ENCODE peak calls at places on chromosome 9, in four cellular contexts. One of them, this sample, is unnamed.

GRCh38 chr9:95580812-95581761 is 64.3 kb upstream of the PTCH1 start:
- DNase-seq in GM23338: no peak
- DNase-seq in HepG2: no peak
- DNase-seq in GM12878: no peak
- DNase-seq in this sample: no peak

GRCh38 chr9:114004221-114004716 is 73.8 kb downstream of the AMBP start:
- DNase-seq in GM23338: no peak
- DNase-seq in HepG2: no peak
- DNase-seq in GM12878: no peak
- DNase-seq in this sample: no peak

GRCh38 chr9:135301271-135302263 is 178.0 kb upstream of the PPP1R26 start:
- DNase-seq in HepG2: no peak
- DNase-seq in GM23338: no peak
- DNase-seq in GM12878: no peak
- DNase-seq in this sample: no peak

GRCh38 chr9:112443200-112443599 is 43.4 kb upstream of the KIAA1958 start:
- DNase-seq in GM23338: peak
- DNase-seq in GM12878: no peak
- DNase-seq in HepG2: peak
- DNase-seq in this sample: no peak

GRCh38 chr9:112355305-112355953 is 22.0 kb upstream of the PTBP3 start:
- DNase-seq in GM23338: no peak
- DNase-seq in HepG2: no peak
- DNase-seq in GM12878: no peak
- DNase-seq in this sample: no peak

GRCh38 chr9:133125706-133126696 is 5.0 kb upstream of the RALGDS start:
- DNase-seq in GM23338: no peak
- DNase-seq in GM12878: no peak
- DNase-seq in HepG2: no peak
- DNase-seq in this sample: no peak

GRCh38 chr9:99593621-99594020 is 228.1 kb upstream of the NR4A3 start:
- DNase-seq in GM12878: no peak
- DNase-seq in GM23338: no peak
- DNase-seq in HepG2: no peak
- DNase-seq in this sample: no peak

GRCh38 chr9:132516911-132517310 is 65.5 kb upstream of the BARHL1 start:
- DNase-seq in GM12878: no peak
- DNase-seq in HepG2: no peak
- DNase-seq in GM23338: no peak
- DNase-seq in this sample: no peak

GRCh38 chr9:78441822-78442431 is 145.0 kb downstream of the PSAT1 start:
- DNase-seq in GM12878: no peak
- DNase-seq in HepG2: no peak
- DNase-seq in GM23338: no peak
- DNase-seq in this sample: no peak

GRCh38 chr9:89021154-89021803 is 30.0 kb downstream of the S1PR3 start:
- DNase-seq in GM23338: no peak
- DNase-seq in GM12878: no peak
- DNase-seq in HepG2: no peak
- DNase-seq in this sample: no peak

GRCh38 chr9:29290519-29290918 is 1717.2 kb upstream of the C9orf72 start:
- DNase-seq in GM12878: no peak
- DNase-seq in HepG2: no peak
- DNase-seq in GM23338: no peak
- DNase-seq in this sample: no peak

GRCh38 chr9:114388764-114389375 is 1.1 kb upstream of the AKNA start:
- DNase-seq in GM23338: no peak
- DNase-seq in HepG2: no peak
- DNase-seq in GM12878: no peak
- DNase-seq in this sample: no peak

GRCh38 chr9:97480749-97481148 is 20.7 kb upstream of the TMOD1 start:
- DNase-seq in HepG2: no peak
- DNase-seq in GM23338: no peak
- DNase-seq in GM12878: no peak
- DNase-seq in this sample: no peak
- TF ChIP-seq JUNB in HepG2: no peak
- TF ChIP-seq JUNB in GM23338: no peak
- TF ChIP-seq JUNB in GM12878: no peak
- TF ChIP-seq JUNB in this sample: no peak

GRCh38 chr9:85884236-85884635 is 56.7 kb upstream of the NAA35 start:
- DNase-seq in HepG2: no peak
- DNase-seq in GM23338: no peak
- DNase-seq in GM12878: no peak
- DNase-seq in this sample: no peak
- H2AFZ ChIP-seq in HepG2: no peak
- H2AFZ ChIP-seq in GM23338: no peak
- H2AFZ ChIP-seq in GM12878: no peak
- H2AFZ ChIP-seq in this sample: no peak

DNA sequence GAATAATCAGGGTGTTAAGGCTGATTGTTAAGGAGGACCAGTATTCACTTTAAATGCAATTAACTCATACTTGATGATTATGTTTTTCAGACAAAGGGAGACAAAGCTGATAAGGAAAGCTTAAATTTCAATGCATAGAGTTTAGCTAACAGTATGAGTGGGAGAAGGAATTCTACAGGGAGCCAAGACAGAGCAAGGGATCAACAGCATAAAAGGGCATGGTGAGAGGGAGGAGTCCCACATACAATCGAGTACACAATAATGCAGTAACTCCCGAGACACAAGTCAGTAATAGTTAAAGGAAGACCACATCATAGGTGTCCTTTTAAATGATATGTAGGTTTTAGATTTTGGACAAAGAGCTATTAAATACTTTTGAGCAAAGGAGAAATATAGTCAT is 191.7 kb upstream of the PTPRD start:
- DNase-seq in HepG2: no peak
- DNase-seq in GM23338: no peak
- DNase-seq in GM12878: no peak
- DNase-seq in this sample: no peak
- TF ChIP-seq JUNB in HepG2: no peak
- TF ChIP-seq JUNB in GM23338: no peak
- TF ChIP-seq JUNB in GM12878: no peak
- TF ChIP-seq JUNB in this sample: no peak

DNA sequence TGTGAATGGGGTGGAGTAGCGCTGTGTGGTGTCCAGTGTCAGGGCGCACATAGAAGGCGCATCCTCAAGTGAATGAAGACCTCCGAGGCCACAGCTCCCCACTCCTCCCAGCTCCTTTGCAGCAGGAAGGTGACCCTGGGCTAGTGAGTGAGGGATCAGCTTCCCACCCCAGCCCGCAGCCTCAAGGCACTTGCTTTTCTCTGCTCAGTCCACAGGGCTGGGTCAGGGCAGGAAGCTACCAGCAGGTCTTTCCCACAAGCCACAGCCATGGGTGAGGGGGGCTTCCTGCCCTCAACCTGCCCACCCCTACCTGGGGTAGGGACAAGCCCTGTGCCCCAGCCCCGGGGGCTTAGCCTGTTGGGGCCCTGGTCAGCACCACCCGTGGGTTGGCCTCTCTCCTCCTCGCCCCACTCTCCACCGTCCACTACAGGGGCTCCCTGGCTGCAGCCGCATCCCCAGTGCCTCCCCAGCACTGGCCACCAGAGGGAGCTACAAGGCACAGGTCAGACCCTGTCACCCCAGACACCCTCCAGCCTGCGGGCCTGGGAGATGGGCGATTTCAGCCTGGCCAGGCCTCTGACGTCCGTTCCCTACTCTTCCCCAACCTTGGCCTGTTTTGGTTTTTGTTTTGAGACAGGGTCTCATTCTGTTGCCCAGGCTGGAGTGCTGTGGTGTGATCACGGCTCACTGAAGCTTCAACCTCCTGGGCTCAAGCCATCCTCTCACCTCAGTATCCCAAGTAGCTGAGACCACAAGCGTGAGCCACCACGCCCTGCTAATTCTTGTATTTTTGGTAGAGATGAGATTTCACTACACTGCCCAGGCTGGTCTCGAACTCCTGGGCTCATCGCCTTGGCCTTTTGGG is 1.3 kb upstream of the ABCA2 start:
- DNase-seq in HepG2: peak
- DNase-seq in GM12878: no peak
- DNase-seq in GM23338: peak
- DNase-seq in this sample: peak
- H2AFZ ChIP-seq in HepG2: no peak
- H2AFZ ChIP-seq in GM12878: no peak
- H2AFZ ChIP-seq in GM23338: peak
- H2AFZ ChIP-seq in this sample: peak

DNA sequence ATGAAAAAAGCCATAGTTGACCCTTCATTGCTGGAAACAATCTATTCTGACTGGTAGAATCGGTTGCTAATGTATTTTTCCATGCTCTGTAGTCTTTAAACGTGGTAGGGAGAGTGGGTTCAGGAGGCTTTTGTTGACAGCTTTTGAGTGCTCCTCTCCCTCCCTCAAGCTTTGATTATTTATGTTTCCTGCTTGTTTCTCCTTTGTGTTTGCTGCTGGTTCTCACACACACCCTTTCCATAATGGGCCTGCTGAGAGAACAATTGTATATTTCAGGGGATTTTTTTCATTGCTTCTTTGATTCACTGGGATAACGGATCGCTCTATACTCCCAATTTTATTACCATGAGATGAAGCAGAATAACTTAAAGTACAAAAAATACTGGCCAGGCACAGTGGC is 66.7 kb downstream of the USP20 start:
- DNase-seq in HepG2: no peak
- DNase-seq in GM12878: no peak
- DNase-seq in GM23338: no peak
- DNase-seq in this sample: no peak
- TF ChIP-seq JUNB in HepG2: no peak
- TF ChIP-seq JUNB in GM12878: no peak
- TF ChIP-seq JUNB in GM23338: no peak
- TF ChIP-seq JUNB in this sample: no peak

GRCh38 chr9:92952861-92953620 is 5.7 kb downstream of the FGD3 start:
- DNase-seq in GM23338: no peak
- DNase-seq in GM12878: no peak
- DNase-seq in HepG2: no peak
- DNase-seq in this sample: no peak
- H2AFZ ChIP-seq in GM23338: no peak
- H2AFZ ChIP-seq in GM12878: no peak
- H2AFZ ChIP-seq in HepG2: no peak
- H2AFZ ChIP-seq in this sample: no peak

DNA sequence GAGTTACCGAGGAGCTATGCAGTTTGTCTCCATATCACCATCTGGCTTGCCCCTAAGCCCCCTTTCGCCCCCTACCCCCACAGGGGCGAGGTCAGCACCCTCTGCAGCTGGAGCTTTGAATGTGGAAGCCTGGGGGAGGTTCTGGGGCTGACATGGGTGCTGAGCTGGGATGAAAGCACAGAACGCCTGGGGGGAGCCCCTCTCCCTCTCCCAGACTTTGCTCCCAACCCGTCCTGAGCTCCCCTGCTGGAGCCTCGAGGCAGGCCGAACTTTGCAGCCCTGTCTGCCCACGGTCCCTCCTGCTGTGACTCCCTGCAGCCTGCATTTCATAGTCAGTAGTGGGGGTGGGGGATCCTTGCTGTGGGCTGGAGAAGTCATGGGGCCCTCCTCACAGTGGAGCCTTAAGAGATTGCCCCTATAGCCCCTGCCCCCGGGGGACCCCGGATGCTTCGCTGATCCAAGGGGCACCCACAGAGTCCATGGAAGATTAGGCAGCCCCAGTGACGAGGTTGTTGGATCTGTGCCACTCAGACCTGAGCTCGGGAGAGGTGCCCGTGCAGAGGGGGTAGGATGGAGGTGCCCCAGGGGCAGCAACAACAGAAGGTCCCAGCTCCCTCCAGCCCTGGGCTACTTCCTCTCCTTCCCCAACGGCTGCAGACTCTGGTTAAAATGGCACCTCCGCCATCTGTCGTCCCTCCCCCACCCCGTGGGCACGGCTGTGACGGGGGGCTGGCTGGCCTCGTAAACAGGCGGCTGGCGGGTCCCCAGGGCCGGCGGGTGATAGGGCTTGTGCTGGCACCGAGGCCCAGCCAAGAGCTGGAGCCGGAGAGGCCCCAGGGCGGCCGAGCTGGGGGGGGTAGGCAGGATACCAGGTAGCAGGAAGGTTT is 162.0 kb downstream of the C9orf50 start:
- DNase-seq in HepG2: no peak
- DNase-seq in GM23338: peak
- DNase-seq in GM12878: no peak
- DNase-seq in this sample: no peak
- TF ChIP-seq JUNB in HepG2: no peak
- TF ChIP-seq JUNB in GM23338: no peak
- TF ChIP-seq JUNB in GM12878: no peak
- TF ChIP-seq JUNB in this sample: no peak

GRCh38 chr9:6681957-6682501 is 36.5 kb upstream of the GLDC start:
- DNase-seq in HepG2: no peak
- DNase-seq in GM23338: no peak
- DNase-seq in GM12878: no peak
- DNase-seq in this sample: no peak

GRCh38 chr9:6687180-6687579 is 41.7 kb upstream of the GLDC start:
- DNase-seq in GM12878: no peak
- DNase-seq in HepG2: no peak
- DNase-seq in GM23338: no peak
- DNase-seq in this sample: no peak

GRCh38 chr9:6689893-6690634 is 44.5 kb upstream of the GLDC start:
- DNase-seq in HepG2: no peak
- DNase-seq in GM23338: no peak
- DNase-seq in GM12878: no peak
- DNase-seq in this sample: no peak

GRCh38 chr9:6681147-6681956 is 35.8 kb upstream of the GLDC start:
- DNase-seq in GM23338: peak
- DNase-seq in HepG2: peak
- DNase-seq in GM12878: peak
- DNase-seq in this sample: peak

GRCh38 chr9:6686396-6686795 is 40.9 kb upstream of the GLDC start:
- DNase-seq in GM12878: no peak
- DNase-seq in HepG2: peak
- DNase-seq in GM23338: no peak
- DNase-seq in this sample: no peak
- H2AFZ ChIP-seq in GM12878: peak
- H2AFZ ChIP-seq in HepG2: no peak
- H2AFZ ChIP-seq in GM23338: no peak
- H2AFZ ChIP-seq in this sample: no peak

GRCh38 chr9:35814841-35815543 is at the start of gene HINT2:
- DNase-seq in HepG2: peak
- DNase-seq in GM23338: peak
- DNase-seq in GM12878: peak
- DNase-seq in this sample: peak

GRCh38 chr9:35818341-35818740 is 3.5 kb upstream of the HINT2 start:
- DNase-seq in HepG2: no peak
- DNase-seq in GM23338: no peak
- DNase-seq in GM12878: no peak
- DNase-seq in this sample: no peak

GRCh38 chr9:35813434-35814105 is 1.3 kb downstream of the HINT2 start:
- DNase-seq in HepG2: peak
- DNase-seq in GM12878: no peak
- DNase-seq in GM23338: peak
- DNase-seq in this sample: peak

GRCh38 chr9:35814106-35814840 is 569 bp downstream of the HINT2 start:
- DNase-seq in HepG2: peak
- DNase-seq in GM12878: no peak
- DNase-seq in GM23338: peak
- DNase-seq in this sample: no peak

DNA sequence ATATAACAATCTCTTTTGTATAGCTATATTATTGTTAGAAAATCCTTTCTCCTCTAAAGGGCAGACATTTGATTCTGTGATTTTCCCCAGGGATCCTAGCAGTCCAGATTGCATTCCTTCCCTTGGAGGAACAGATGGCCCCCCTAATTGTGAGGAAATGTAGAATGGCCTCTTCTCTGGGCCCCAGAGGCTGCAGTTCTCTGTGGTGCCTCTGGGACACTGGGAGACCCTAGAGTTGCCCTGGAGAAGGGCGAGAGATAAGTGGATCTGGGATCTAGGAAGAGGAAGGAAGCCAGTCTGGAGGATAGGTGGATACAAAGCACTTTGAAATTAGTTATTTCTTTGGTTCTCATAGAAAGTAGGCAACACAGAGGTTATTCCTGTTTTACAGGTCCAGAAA is 1.9 kb upstream of the HINT2 start:
- DNase-seq in GM23338: peak
- DNase-seq in GM12878: no peak
- DNase-seq in HepG2: peak
- DNase-seq in this sample: no peak
- TF ChIP-seq JUNB in GM23338: no peak
- TF ChIP-seq JUNB in GM12878: no peak
- TF ChIP-seq JUNB in HepG2: no peak
- TF ChIP-seq JUNB in this sample: no peak